ENCODE peak calls at places on chromosomes 7 and 10, in seven cellular contexts. T, I, V, D, J, E and L are unnamed samples.

GRCh38 chr7:29444267-29444666 is 119.4 kb upstream of the PRR15 start:
- DNase-seq in T (no peak), I (no peak), V (no peak), D (no peak), J (no peak), E (no peak), L (no peak)

GRCh38 chr7:135889823-135890222 is 87.3 kb downstream of the MTPN start:
- DNase-seq in T (no peak), I (no peak), V (no peak), D (no peak), J (no peak), E (no peak), L (no peak)

GRCh38 chr7:81956520-81956919 is 186.7 kb upstream of the HGF start:
- DNase-seq in T (peak), I (no peak), V (no peak), D (no peak), J (no peak), E (no peak), L (peak)

GRCh38 chr10:61280303-61280702 is 172.9 kb downstream of the TMEM26 start:
- DNase-seq in T (peak), I (no peak), V (no peak), D (no peak), J (no peak), E (no peak), L (peak)

GRCh38 chr10:43140414-43140813 is 2.2 kb downstream of the CSGALNACT2 start:
- DNase-seq in T (peak), I (no peak), V (no peak), D (no peak), J (no peak), E (peak), L (no peak)

GRCh38 chr7:4745971-4746919 is 29.2 kb upstream of the AP5Z1 start:
- DNase-seq in T (peak), I (no peak), V (peak), D (peak), J (no peak), E (peak), L (peak)

GRCh38 chr10:131574363-131574706 is 262.8 kb upstream of the TCERG1L start:
- DNase-seq in T (no peak), I (no peak), V (no peak), D (no peak), J (no peak), E (no peak), L (no peak)

GRCh38 chr7:135743907-135744789 is 4.5 kb downstream of the FAM180A start:
- DNase-seq in T (no peak), I (no peak), V (no peak), D (no peak), J (no peak), E (no peak), L (no peak)

GRCh38 chr10:132107211-132107946 is 41.6 kb downstream of the JAKMIP3 start:
- DNase-seq in T (no peak), I (no peak), V (no peak), D (peak), J (peak), E (no peak), L (no peak)

GRCh38 chr7:82017334-82017943 is 247.6 kb upstream of the HGF start:
- DNase-seq in T (no peak), I (no peak), V (no peak), D (no peak), J (no peak), E (no peak), L (peak)

GRCh38 chr10:89891006-89891405 is 189.6 kb downstream of the KIF20B start:
- DNase-seq in T (no peak), I (no peak), V (no peak), D (no peak), J (no peak), E (no peak), L (no peak)